ENCODE peak calls at places on chromosomes 3 and 15, in nine cellular contexts. One of them, this sample, is unnamed.

GRCh38 chr3:171790898-171791694 is 19.2 kb downstream of the PLD1 start:
- DNase-seq in NCI-H2171: no peak
- DNase-seq in stimulated activated naive CD4-positive, alpha-beta T cell treated with Interleukin-2 at 50 U/mL for 16 hours: no peak
- DNase-seq in activated CD4-positive, alpha-beta T cell treated with anti-CD3 and anti-CD28 coated beads, Interleukin-2, amount 50 U/mL, for 1 hour: no peak
- DNase-seq in BE2C: no peak
- DNase-seq in right cardiac atrium: no peak
- DNase-seq in mesothelial cell of epicardium: no peak
- DNase-seq in SHP77: no peak
- DNase-seq in midbrain: no peak
- DNase-seq in this sample: no peak

GRCh38 chr15:67105065-67105951 is 39.9 kb downstream of the SMAD3 start:
- DNase-seq in NCI-H2171: no peak
- DNase-seq in activated CD4-positive, alpha-beta T cell treated with anti-CD3 and anti-CD28 coated beads, Interleukin-2, amount 50 U/mL, for 1 hour: no peak
- DNase-seq in stimulated activated naive CD4-positive, alpha-beta T cell treated with Interleukin-2 at 50 U/mL for 16 hours: no peak
- DNase-seq in right cardiac atrium: peak
- DNase-seq in BE2C: no peak
- DNase-seq in mesothelial cell of epicardium: no peak
- DNase-seq in SHP77: no peak
- DNase-seq in midbrain: no peak
- DNase-seq in this sample: no peak

GRCh38 chr15:93038064-93038705 is 50.8 kb downstream of the RGMA start:
- DNase-seq in stimulated activated naive CD4-positive, alpha-beta T cell treated with Interleukin-2 at 50 U/mL for 16 hours: no peak
- DNase-seq in NCI-H2171: no peak
- DNase-seq in activated CD4-positive, alpha-beta T cell treated with anti-CD3 and anti-CD28 coated beads, Interleukin-2, amount 50 U/mL, for 1 hour: no peak
- DNase-seq in right cardiac atrium: peak
- DNase-seq in BE2C: peak
- DNase-seq in SHP77: no peak
- DNase-seq in midbrain: no peak
- DNase-seq in mesothelial cell of epicardium: no peak
- DNase-seq in this sample: no peak

GRCh38 chr15:23857028-23857641 is 170.0 kb upstream of the NDN start:
- DNase-seq in right cardiac atrium: peak
- DNase-seq in midbrain: peak
- DNase-seq in BE2C: peak
- DNase-seq in NCI-H2171: no peak
- DNase-seq in mesothelial cell of epicardium: no peak
- DNase-seq in activated CD4-positive, alpha-beta T cell treated with anti-CD3 and anti-CD28 coated beads, Interleukin-2, amount 50 U/mL, for 1 hour: no peak
- DNase-seq in stimulated activated naive CD4-positive, alpha-beta T cell treated with Interleukin-2 at 50 U/mL for 16 hours: no peak
- DNase-seq in SHP77: peak
- DNase-seq in this sample: no peak

GRCh38 chr15:35784745-35785144 is 238.8 kb upstream of the DPH6 start:
- DNase-seq in NCI-H2171: peak
- DNase-seq in right cardiac atrium: no peak
- DNase-seq in stimulated activated naive CD4-positive, alpha-beta T cell treated with Interleukin-2 at 50 U/mL for 16 hours: no peak
- DNase-seq in midbrain: no peak
- DNase-seq in SHP77: peak
- DNase-seq in activated CD4-positive, alpha-beta T cell treated with anti-CD3 and anti-CD28 coated beads, Interleukin-2, amount 50 U/mL, for 1 hour: no peak
- DNase-seq in mesothelial cell of epicardium: no peak
- DNase-seq in BE2C: peak
- DNase-seq in this sample: no peak

GRCh38 chr3:65352951-65353350 is 665.2 kb upstream of the ADAMTS9 start:
- DNase-seq in NCI-H2171: no peak
- DNase-seq in SHP77: no peak
- DNase-seq in activated CD4-positive, alpha-beta T cell treated with anti-CD3 and anti-CD28 coated beads, Interleukin-2, amount 50 U/mL, for 1 hour: no peak
- DNase-seq in mesothelial cell of epicardium: no peak
- DNase-seq in midbrain: no peak
- DNase-seq in BE2C: no peak
- DNase-seq in stimulated activated naive CD4-positive, alpha-beta T cell treated with Interleukin-2 at 50 U/mL for 16 hours: no peak
- DNase-seq in right cardiac atrium: no peak
- DNase-seq in this sample: no peak

GRCh38 chr3:45819543-45819942 is 22.4 kb downstream of the LZTFL1 start:
- DNase-seq in BE2C: no peak
- DNase-seq in NCI-H2171: no peak
- DNase-seq in right cardiac atrium: no peak
- DNase-seq in stimulated activated naive CD4-positive, alpha-beta T cell treated with Interleukin-2 at 50 U/mL for 16 hours: no peak
- DNase-seq in SHP77: no peak
- DNase-seq in activated CD4-positive, alpha-beta T cell treated with anti-CD3 and anti-CD28 coated beads, Interleukin-2, amount 50 U/mL, for 1 hour: no peak
- DNase-seq in mesothelial cell of epicardium: no peak
- DNase-seq in midbrain: no peak
- DNase-seq in this sample: no peak

GRCh38 chr15:78298983-78299301 is 467 bp downstream of the SKIC8 start:
- DNase-seq in right cardiac atrium: no peak
- DNase-seq in activated CD4-positive, alpha-beta T cell treated with anti-CD3 and anti-CD28 coated beads, Interleukin-2, amount 50 U/mL, for 1 hour: no peak
- DNase-seq in SHP77: no peak
- DNase-seq in stimulated activated naive CD4-positive, alpha-beta T cell treated with Interleukin-2 at 50 U/mL for 16 hours: peak
- DNase-seq in BE2C: no peak
- DNase-seq in midbrain: no peak
- DNase-seq in mesothelial cell of epicardium: no peak
- DNase-seq in NCI-H2171: no peak
- DNase-seq in this sample: no peak

GRCh38 chr3:190581041-190581501 is 67.2 kb downstream of the IL1RAP start:
- DNase-seq in SHP77: no peak
- DNase-seq in midbrain: no peak
- DNase-seq in BE2C: no peak
- DNase-seq in NCI-H2171: no peak
- DNase-seq in mesothelial cell of epicardium: no peak
- DNase-seq in stimulated activated naive CD4-positive, alpha-beta T cell treated with Interleukin-2 at 50 U/mL for 16 hours: no peak
- DNase-seq in activated CD4-positive, alpha-beta T cell treated with anti-CD3 and anti-CD28 coated beads, Interleukin-2, amount 50 U/mL, for 1 hour: no peak
- DNase-seq in right cardiac atrium: no peak
- DNase-seq in this sample: no peak

GRCh38 chr3:104717828-104718196 is 648.9 kb upstream of the ALCAM start:
- DNase-seq in SHP77: no peak
- DNase-seq in stimulated activated naive CD4-positive, alpha-beta T cell treated with Interleukin-2 at 50 U/mL for 16 hours: no peak
- DNase-seq in NCI-H2171: no peak
- DNase-seq in midbrain: no peak
- DNase-seq in right cardiac atrium: no peak
- DNase-seq in mesothelial cell of epicardium: no peak
- DNase-seq in BE2C: no peak
- DNase-seq in activated CD4-positive, alpha-beta T cell treated with anti-CD3 and anti-CD28 coated beads, Interleukin-2, amount 50 U/mL, for 1 hour: no peak
- DNase-seq in this sample: no peak

GRCh38 chr15:64264511-64264910 is 91.5 kb downstream of the CSNK1G1 start:
- DNase-seq in mesothelial cell of epicardium: no peak
- DNase-seq in stimulated activated naive CD4-positive, alpha-beta T cell treated with Interleukin-2 at 50 U/mL for 16 hours: no peak
- DNase-seq in SHP77: no peak
- DNase-seq in activated CD4-positive, alpha-beta T cell treated with anti-CD3 and anti-CD28 coated beads, Interleukin-2, amount 50 U/mL, for 1 hour: no peak
- DNase-seq in right cardiac atrium: no peak
- DNase-seq in midbrain: no peak
- DNase-seq in NCI-H2171: no peak
- DNase-seq in BE2C: no peak
- DNase-seq in this sample: no peak

GRCh38 chr3:59660852-59661624 is 611.2 kb upstream of the CFAP20DC start:
- DNase-seq in NCI-H2171: no peak
- DNase-seq in mesothelial cell of epicardium: no peak
- DNase-seq in right cardiac atrium: no peak
- DNase-seq in activated CD4-positive, alpha-beta T cell treated with anti-CD3 and anti-CD28 coated beads, Interleukin-2, amount 50 U/mL, for 1 hour: no peak
- DNase-seq in midbrain: peak
- DNase-seq in SHP77: no peak
- DNase-seq in stimulated activated naive CD4-positive, alpha-beta T cell treated with Interleukin-2 at 50 U/mL for 16 hours: no peak
- DNase-seq in BE2C: no peak
- DNase-seq in this sample: no peak

GRCh38 chr3:170753421-170754344 is 116.3 kb downstream of the RPL22L1 start:
- DNase-seq in right cardiac atrium: no peak
- DNase-seq in stimulated activated naive CD4-positive, alpha-beta T cell treated with Interleukin-2 at 50 U/mL for 16 hours: no peak
- DNase-seq in midbrain: no peak
- DNase-seq in SHP77: no peak
- DNase-seq in NCI-H2171: no peak
- DNase-seq in BE2C: peak
- DNase-seq in activated CD4-positive, alpha-beta T cell treated with anti-CD3 and anti-CD28 coated beads, Interleukin-2, amount 50 U/mL, for 1 hour: no peak
- DNase-seq in mesothelial cell of epicardium: no peak
- DNase-seq in this sample: no peak

GRCh38 chr15:75349851-75350588 is 3.2 kb downstream of the NEIL1 start:
- DNase-seq in activated CD4-positive, alpha-beta T cell treated with anti-CD3 and anti-CD28 coated beads, Interleukin-2, amount 50 U/mL, for 1 hour: peak
- DNase-seq in right cardiac atrium: peak
- DNase-seq in midbrain: no peak
- DNase-seq in NCI-H2171: no peak
- DNase-seq in mesothelial cell of epicardium: no peak
- DNase-seq in SHP77: no peak
- DNase-seq in stimulated activated naive CD4-positive, alpha-beta T cell treated with Interleukin-2 at 50 U/mL for 16 hours: peak
- DNase-seq in BE2C: no peak
- DNase-seq in this sample: no peak

GRCh38 chr3:104388624-104389023 is 978.1 kb upstream of the ALCAM start:
- DNase-seq in midbrain: no peak
- DNase-seq in SHP77: peak
- DNase-seq in right cardiac atrium: no peak
- DNase-seq in NCI-H2171: no peak
- DNase-seq in mesothelial cell of epicardium: no peak
- DNase-seq in BE2C: peak
- DNase-seq in stimulated activated naive CD4-positive, alpha-beta T cell treated with Interleukin-2 at 50 U/mL for 16 hours: no peak
- DNase-seq in activated CD4-positive, alpha-beta T cell treated with anti-CD3 and anti-CD28 coated beads, Interleukin-2, amount 50 U/mL, for 1 hour: no peak
- DNase-seq in this sample: no peak

GRCh38 chr3:18652781-18653180 is 227.6 kb upstream of the SATB1 start:
- DNase-seq in SHP77: no peak
- DNase-seq in right cardiac atrium: no peak
- DNase-seq in BE2C: no peak
- DNase-seq in mesothelial cell of epicardium: no peak
- DNase-seq in activated CD4-positive, alpha-beta T cell treated with anti-CD3 and anti-CD28 coated beads, Interleukin-2, amount 50 U/mL, for 1 hour: no peak
- DNase-seq in stimulated activated naive CD4-positive, alpha-beta T cell treated with Interleukin-2 at 50 U/mL for 16 hours: no peak
- DNase-seq in NCI-H2171: no peak
- DNase-seq in midbrain: no peak
- DNase-seq in this sample: no peak

GRCh38 chr3:196979545-196979944 is 10.9 kb upstream of the PIGZ start:
- DNase-seq in right cardiac atrium: no peak
- DNase-seq in NCI-H2171: no peak
- DNase-seq in SHP77: no peak
- DNase-seq in mesothelial cell of epicardium: no peak
- DNase-seq in stimulated activated naive CD4-positive, alpha-beta T cell treated with Interleukin-2 at 50 U/mL for 16 hours: no peak
- DNase-seq in midbrain: no peak
- DNase-seq in BE2C: no peak
- DNase-seq in activated CD4-positive, alpha-beta T cell treated with anti-CD3 and anti-CD28 coated beads, Interleukin-2, amount 50 U/mL, for 1 hour: no peak
- DNase-seq in this sample: no peak

GRCh38 chr3:123685780-123686179 is 100.9 kb upstream of the HACD2 start:
- DNase-seq in BE2C: no peak
- DNase-seq in mesothelial cell of epicardium: no peak
- DNase-seq in SHP77: no peak
- DNase-seq in midbrain: no peak
- DNase-seq in NCI-H2171: no peak
- DNase-seq in right cardiac atrium: no peak
- DNase-seq in activated CD4-positive, alpha-beta T cell treated with anti-CD3 and anti-CD28 coated beads, Interleukin-2, amount 50 U/mL, for 1 hour: no peak
- DNase-seq in stimulated activated naive CD4-positive, alpha-beta T cell treated with Interleukin-2 at 50 U/mL for 16 hours: no peak
- DNase-seq in this sample: no peak

GRCh38 chr3:23984934-23985333 is 39.8 kb downstream of the NR1D2 start:
- DNase-seq in stimulated activated naive CD4-positive, alpha-beta T cell treated with Interleukin-2 at 50 U/mL for 16 hours: no peak
- DNase-seq in NCI-H2171: no peak
- DNase-seq in right cardiac atrium: no peak
- DNase-seq in midbrain: no peak
- DNase-seq in BE2C: no peak
- DNase-seq in activated CD4-positive, alpha-beta T cell treated with anti-CD3 and anti-CD28 coated beads, Interleukin-2, amount 50 U/mL, for 1 hour: no peak
- DNase-seq in SHP77: no peak
- DNase-seq in mesothelial cell of epicardium: no peak
- DNase-seq in this sample: no peak

GRCh38 chr3:103372031-103372430 is 937.2 kb downstream of the ZPLD1 start:
- DNase-seq in activated CD4-positive, alpha-beta T cell treated with anti-CD3 and anti-CD28 coated beads, Interleukin-2, amount 50 U/mL, for 1 hour: no peak
- DNase-seq in mesothelial cell of epicardium: no peak
- DNase-seq in right cardiac atrium: no peak
- DNase-seq in SHP77: no peak
- DNase-seq in BE2C: no peak
- DNase-seq in NCI-H2171: no peak
- DNase-seq in stimulated activated naive CD4-positive, alpha-beta T cell treated with Interleukin-2 at 50 U/mL for 16 hours: no peak
- DNase-seq in midbrain: no peak
- DNase-seq in this sample: no peak